ENCODE peak calls at places on chromosomes 4 and X, in seven cellular contexts. D is IMR-90, T is foreskin keratinocyte, G is A549, Q is ovary, O is mucosa of descending colon, B is WTC11. M is an unnamed sample.

GRCh38 chr4:169906104-169906503 is 120.1 kb downstream of the MFAP3L start:
- DNase-seq in D (no peak), T (no peak), G (no peak), Q (no peak), O (no peak), B (no peak), M (no peak)

GRCh38 chr4:98546910-98547544 is 111.4 kb downstream of the TSPAN5 start:
- DNase-seq in D (peak), T (no peak), G (no peak), Q (peak), O (no peak), B (peak), M (no peak)

GRCh38 chrX:4263005-4263404 is 549.6 kb upstream of the PRKX start:
- DNase-seq in D (no peak), T (peak), G (peak), Q (no peak), O (no peak), B (no peak), M (no peak)

GRCh38 chrX:42678133-42678532 is 99.8 kb downstream of the PPP1R2C start:
- DNase-seq in D (no peak), T (peak), G (no peak), Q (no peak), O (no peak), B (no peak), M (no peak)

GRCh38 chrX:63889001-63889400 is 104.0 kb upstream of the ARHGEF9 start:
- DNase-seq in D (peak), T (peak), G (no peak), Q (no peak), O (no peak), B (no peak), M (no peak)

GRCh38 chr4:119861731-119862130 is 204.9 kb downstream of the MAD2L1 start:
- DNase-seq in D (no peak), T (no peak), G (no peak), Q (no peak), O (no peak), B (no peak), M (no peak)

GRCh38 chr4:82519072-82519471 is 42.7 kb downstream of the TMEM150C start:
- DNase-seq in D (peak), T (peak), G (no peak), Q (no peak), O (no peak), B (no peak), M (no peak)

GRCh38 chrX:42695800-42696358 is 82.1 kb downstream of the PPP1R2C start:
- DNase-seq in D (no peak), T (no peak), G (no peak), Q (no peak), O (no peak), B (no peak), M (no peak)

GRCh38 chrX:1507511-1508463 is 29.2 kb downstream of the P2RY8 start:
- DNase-seq in D (no peak), T (no peak), G (no peak), Q (no peak), O (no peak), B (no peak), M (no peak)

GRCh38 chr4:17898553-17898952 is 87.8 kb downstream of the NCAPG start:
- DNase-seq in D (no peak), T (no peak), G (no peak), Q (no peak), O (no peak), B (no peak), M (no peak)

GRCh38 chr4:15164571-15164970 is 162.3 kb downstream of the CPEB2 start:
- DNase-seq in D (peak), T (peak), G (no peak), Q (no peak), O (no peak), B (no peak), M (no peak)

GRCh38 chr4:47882228-47882627 is 32.2 kb downstream of the NFXL1 start:
- DNase-seq in D (peak), T (no peak), G (no peak), Q (no peak), O (no peak), B (no peak), M (no peak)

GRCh38 chr4:174217273-174218126 is 66.0 kb downstream of the FBXO8 start:
- DNase-seq in D (peak), T (no peak), G (no peak), Q (no peak), O (no peak), B (peak), M (no peak)

GRCh38 chr4:15314974-15315373 is 112.9 kb upstream of the C1QTNF7 start:
- DNase-seq in D (peak), T (peak), G (no peak), Q (no peak), O (no peak), B (no peak), M (no peak)

GRCh38 chr4:4477391-4477790 is 64.5 kb downstream of the STX18 start:
- DNase-seq in D (no peak), T (no peak), G (no peak), Q (no peak), O (no peak), B (no peak), M (no peak)

GRCh38 chrX:81876437-81876836 is 674.5 kb downstream of the SH3BGRL start:
- DNase-seq in D (no peak), T (no peak), G (no peak), Q (no peak), O (no peak), B (no peak), M (no peak)

GRCh38 chr4:78558421-78558820 is 6.9 kb downstream of the ANXA3 start:
- DNase-seq in D (no peak), T (peak), G (no peak), Q (no peak), O (no peak), B (no peak), M (no peak)

GRCh38 chr4:56506110-56506705 is 617 bp downstream of the ARL9 start:
- DNase-seq in D (no peak), T (no peak), G (no peak), Q (no peak), O (no peak), B (peak), M (peak)

GRCh38 chrX:47828984-47829383 is 7.7 kb upstream of the ZNF81 start:
- DNase-seq in D (no peak), T (no peak), G (no peak), Q (no peak), O (no peak), B (no peak), M (no peak)

GRCh38 chrX:127908369-127908768 is 143.8 kb downstream of the ACTRT1 start:
- DNase-seq in D (no peak), T (no peak), G (no peak), Q (no peak), O (no peak), B (no peak), M (no peak)

GRCh38 chrX:40877869-40878268 is 142.5 kb upstream of the MED14 start:
- DNase-seq in D (peak), T (no peak), G (no peak), Q (no peak), O (no peak), B (no peak), M (no peak)

GRCh38 chrX:108245462-108245861 is 153.9 kb downstream of the ATG4A start:
- DNase-seq in D (no peak), T (no peak), G (no peak), Q (no peak), O (no peak), B (no peak), M (no peak)

GRCh38 chr4:80989921-80990544 is 40.5 kb upstream of the BMP3 start:
- DNase-seq in D (peak), T (peak), G (peak), Q (no peak), O (no peak), B (no peak), M (peak)

GRCh38 chrX:119605398-119605738 is 856 bp downstream of the NKRF start:
- DNase-seq in D (no peak), T (no peak), G (peak), Q (peak), O (peak), B (no peak), M (no peak)

GRCh38 chrX:131746491-131746968 is 202.7 kb downstream of the OR13H1 start:
- DNase-seq in D (peak), T (no peak), G (peak), Q (peak), O (no peak), B (no peak), M (no peak)

GRCh38 chr4:99669084-99669483 is 11.5 kb upstream of the C4orf54 start:
- DNase-seq in D (no peak), T (no peak), G (no peak), Q (no peak), O (no peak), B (no peak), M (no peak)

GRCh38 chrX:72258174-72258573 is 18.9 kb downstream of the RPS4X start:
- DNase-seq in D (peak), T (peak), G (peak), Q (no peak), O (no peak), B (no peak), M (no peak)

GRCh38 chr4:121050251-121050650 is 22.1 kb downstream of the NDNF start:
- DNase-seq in D (no peak), T (no peak), G (no peak), Q (no peak), O (no peak), B (no peak), M (no peak)
- TF ChIP-seq CTCF in D (peak), T (no peak), G (no peak), Q (no peak), O (no peak), B (no peak), M (peak)

DNA sequence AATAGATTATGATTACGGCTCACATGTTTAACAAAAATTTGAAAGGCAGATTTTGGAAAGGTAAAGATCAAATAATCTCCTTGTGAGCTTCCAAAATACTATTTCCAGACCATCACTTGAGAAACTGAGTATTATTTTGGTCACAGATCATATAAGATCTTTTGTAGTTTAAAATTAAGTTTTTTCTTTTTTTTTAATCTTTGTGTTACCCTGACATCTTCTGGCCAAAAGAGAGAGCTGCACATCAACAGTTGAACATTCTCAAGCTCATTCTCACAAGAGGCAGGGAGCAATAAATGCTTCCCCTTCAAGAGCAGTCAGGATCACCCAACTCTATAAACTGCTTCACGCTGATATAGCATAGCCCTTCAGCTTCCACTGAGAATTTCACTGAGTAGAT is 15.9 kb downstream of the TMEM192 start:
- DNase-seq in D (peak), T (no peak), G (peak), Q (no peak), O (no peak), B (no peak), M (no peak)
- TF ChIP-seq CTCF in D (peak), T (peak), G (peak), Q (no peak), O (no peak), B (peak), M (peak)

GRCh38 chrX:93538575-93538974 is 134.8 kb downstream of the NAP1L3 start:
- DNase-seq in D (no peak), T (no peak), G (peak), Q (no peak), O (no peak), B (no peak), M (no peak)
- TF ChIP-seq CTCF in D (peak), T (peak), G (peak), Q (no peak), O (no peak), B (peak), M (peak)

DNA sequence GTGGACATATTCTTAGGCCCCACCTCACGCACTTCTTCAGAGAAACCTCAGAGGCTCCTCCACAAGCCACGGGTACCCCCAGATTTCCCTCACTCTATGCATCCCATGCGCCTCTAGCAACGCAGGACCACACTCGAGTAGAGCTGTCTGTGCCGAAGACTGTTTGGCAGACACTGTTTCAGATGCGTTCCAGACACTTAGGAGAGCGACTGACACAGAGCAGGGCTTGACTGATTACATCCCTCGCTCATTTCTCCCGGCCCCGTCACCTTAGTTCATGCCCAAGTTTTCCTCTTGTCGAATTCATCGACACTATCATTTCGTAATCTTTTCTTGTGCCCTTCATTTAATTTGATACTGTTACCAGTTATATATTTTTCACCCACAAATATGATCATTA is 15.0 kb downstream of the SORBS2 start:
- DNase-seq in D (no peak), T (no peak), G (no peak), Q (no peak), O (no peak), B (no peak), M (no peak)
- TF ChIP-seq CTCF in D (no peak), T (no peak), G (no peak), Q (no peak), O (no peak), B (no peak), M (no peak)

GRCh38 chr4:19842471-19842870 is 409.2 kb upstream of the SLIT2 start:
- DNase-seq in D (no peak), T (no peak), G (no peak), Q (no peak), O (no peak), B (no peak), M (no peak)

GRCh38 chr4:19838858-19839257 is 412.8 kb upstream of the SLIT2 start:
- DNase-seq in D (no peak), T (no peak), G (no peak), Q (no peak), O (no peak), B (no peak), M (no peak)

GRCh38 chr4:19844436-19844835 is 407.3 kb upstream of the SLIT2 start:
- DNase-seq in D (peak), T (no peak), G (no peak), Q (no peak), O (no peak), B (no peak), M (no peak)
- TF ChIP-seq CTCF in D (no peak), T (no peak), G (no peak), Q (no peak), O (no peak), B (no peak), M (no peak)

GRCh38 chr4:46648088-46648744 is 258.3 kb upstream of the GABRA2 start:
- DNase-seq in D (peak), T (peak), G (no peak), Q (no peak), O (peak), B (peak), M (peak)
- TF ChIP-seq CTCF in D (peak), T (peak), G (no peak), Q (no peak), O (no peak), B (peak), M (peak)

M was measured in endothelial cell.